ENCODE peak calls at places on chromosomes 6 and 20, in five cellular contexts. One of them, this sample, is unnamed.

GRCh38 chr6:141033101-141033500 is 1099.6 kb upstream of the GJE1 start:
- DNase-seq in adipocyte: peak
- DNase-seq in HCT116: no peak
- DNase-seq in NCI-H1105: no peak
- DNase-seq in stimulated activated CD8-positive, alpha-beta memory T cell treated with anti-CD3 and anti-CD28 coated beads, Interleukin-15, amount 100 ng/mL, for 24 hours: no peak
- DNase-seq in this sample: no peak

GRCh38 chr6:56497270-56497669 is 145.4 kb downstream of the DST start:
- DNase-seq in NCI-H1105: no peak
- DNase-seq in HCT116: no peak
- DNase-seq in stimulated activated CD8-positive, alpha-beta memory T cell treated with anti-CD3 and anti-CD28 coated beads, Interleukin-15, amount 100 ng/mL, for 24 hours: no peak
- DNase-seq in adipocyte: no peak
- DNase-seq in this sample: no peak

GRCh38 chr20:2986466-2986865 is 57.0 kb upstream of the GNRH2 start:
- DNase-seq in adipocyte: peak
- DNase-seq in NCI-H1105: no peak
- DNase-seq in HCT116: no peak
- DNase-seq in stimulated activated CD8-positive, alpha-beta memory T cell treated with anti-CD3 and anti-CD28 coated beads, Interleukin-15, amount 100 ng/mL, for 24 hours: no peak
- DNase-seq in this sample: no peak

GRCh38 chr6:32883789-32884188 is 29.8 kb downstream of the PSMB9 start:
- DNase-seq in HCT116: no peak
- DNase-seq in adipocyte: peak
- DNase-seq in stimulated activated CD8-positive, alpha-beta memory T cell treated with anti-CD3 and anti-CD28 coated beads, Interleukin-15, amount 100 ng/mL, for 24 hours: no peak
- DNase-seq in NCI-H1105: no peak
- DNase-seq in this sample: no peak

GRCh38 chr6:52286798-52287432 is 2.4 kb upstream of the MCM3 start:
- DNase-seq in HCT116: peak
- DNase-seq in stimulated activated CD8-positive, alpha-beta memory T cell treated with anti-CD3 and anti-CD28 coated beads, Interleukin-15, amount 100 ng/mL, for 24 hours: no peak
- DNase-seq in NCI-H1105: peak
- DNase-seq in adipocyte: peak
- DNase-seq in this sample: peak

GRCh38 chr6:49902856-49903255 is 36.5 kb upstream of the CRISP1 start:
- DNase-seq in NCI-H1105: no peak
- DNase-seq in stimulated activated CD8-positive, alpha-beta memory T cell treated with anti-CD3 and anti-CD28 coated beads, Interleukin-15, amount 100 ng/mL, for 24 hours: no peak
- DNase-seq in adipocyte: no peak
- DNase-seq in HCT116: no peak
- DNase-seq in this sample: no peak

GRCh38 chr6:95439741-95440140 is 137.6 kb upstream of the MANEA start:
- DNase-seq in stimulated activated CD8-positive, alpha-beta memory T cell treated with anti-CD3 and anti-CD28 coated beads, Interleukin-15, amount 100 ng/mL, for 24 hours: no peak
- DNase-seq in NCI-H1105: no peak
- DNase-seq in HCT116: no peak
- DNase-seq in adipocyte: no peak
- DNase-seq in this sample: no peak

GRCh38 chr6:67875877-67876383 is 759.2 kb upstream of the ADGRB3 start:
- DNase-seq in adipocyte: no peak
- DNase-seq in NCI-H1105: no peak
- DNase-seq in stimulated activated CD8-positive, alpha-beta memory T cell treated with anti-CD3 and anti-CD28 coated beads, Interleukin-15, amount 100 ng/mL, for 24 hours: no peak
- DNase-seq in HCT116: no peak
- DNase-seq in this sample: no peak

GRCh38 chr6:4805553-4806307 is 29.5 kb downstream of the CDYL start:
- DNase-seq in adipocyte: peak
- DNase-seq in NCI-H1105: peak
- DNase-seq in stimulated activated CD8-positive, alpha-beta memory T cell treated with anti-CD3 and anti-CD28 coated beads, Interleukin-15, amount 100 ng/mL, for 24 hours: no peak
- DNase-seq in HCT116: peak
- DNase-seq in this sample: no peak

GRCh38 chr6:16950825-16951495 is 150.9 kb upstream of the STMND1 start:
- DNase-seq in stimulated activated CD8-positive, alpha-beta memory T cell treated with anti-CD3 and anti-CD28 coated beads, Interleukin-15, amount 100 ng/mL, for 24 hours: no peak
- DNase-seq in adipocyte: no peak
- DNase-seq in NCI-H1105: no peak
- DNase-seq in HCT116: no peak
- DNase-seq in this sample: no peak

GRCh38 chr20:21361266-21361665 is 36.1 kb downstream of the NKX2-4 start:
- DNase-seq in HCT116: no peak
- DNase-seq in stimulated activated CD8-positive, alpha-beta memory T cell treated with anti-CD3 and anti-CD28 coated beads, Interleukin-15, amount 100 ng/mL, for 24 hours: no peak
- DNase-seq in NCI-H1105: no peak
- DNase-seq in adipocyte: peak
- DNase-seq in this sample: no peak

GRCh38 chr6:111769365-111770127 is 103.7 kb downstream of the FYN start:
- DNase-seq in HCT116: no peak
- DNase-seq in NCI-H1105: no peak
- DNase-seq in stimulated activated CD8-positive, alpha-beta memory T cell treated with anti-CD3 and anti-CD28 coated beads, Interleukin-15, amount 100 ng/mL, for 24 hours: no peak
- DNase-seq in adipocyte: no peak
- DNase-seq in this sample: no peak

GRCh38 chr6:143374014-143374413 is 76.5 kb downstream of the ADAT2 start:
- DNase-seq in HCT116: no peak
- DNase-seq in stimulated activated CD8-positive, alpha-beta memory T cell treated with anti-CD3 and anti-CD28 coated beads, Interleukin-15, amount 100 ng/mL, for 24 hours: no peak
- DNase-seq in adipocyte: no peak
- DNase-seq in NCI-H1105: no peak
- DNase-seq in this sample: no peak

GRCh38 chr20:1802385-1803215 is 92.6 kb upstream of the SIRPA start:
- DNase-seq in adipocyte: peak
- DNase-seq in stimulated activated CD8-positive, alpha-beta memory T cell treated with anti-CD3 and anti-CD28 coated beads, Interleukin-15, amount 100 ng/mL, for 24 hours: no peak
- DNase-seq in HCT116: no peak
- DNase-seq in NCI-H1105: peak
- DNase-seq in this sample: peak

GRCh38 chr6:127775371-127775770 is 125.5 kb downstream of the THEMIS start:
- DNase-seq in stimulated activated CD8-positive, alpha-beta memory T cell treated with anti-CD3 and anti-CD28 coated beads, Interleukin-15, amount 100 ng/mL, for 24 hours: no peak
- DNase-seq in NCI-H1105: no peak
- DNase-seq in HCT116: no peak
- DNase-seq in adipocyte: peak
- DNase-seq in this sample: no peak

GRCh38 chr6:72002415-72002814 is 116.1 kb downstream of the RIMS1 start:
- DNase-seq in adipocyte: no peak
- DNase-seq in NCI-H1105: no peak
- DNase-seq in stimulated activated CD8-positive, alpha-beta memory T cell treated with anti-CD3 and anti-CD28 coated beads, Interleukin-15, amount 100 ng/mL, for 24 hours: no peak
- DNase-seq in HCT116: no peak
- DNase-seq in this sample: no peak